ENCODE peak calls at places on chromosomes 3 and 15, in four cellular contexts. W is memory B cell, I is LHCN-M2, H is Caco-2. E is an unnamed sample.

GRCh38 chr15:84681822-84682221 is 23.8 kb upstream of the NMB start:
- DNase-seq in H (no peak), I (no peak), W (no peak), E (no peak)

GRCh38 chr3:114600571-114600970 is 306.7 kb downstream of the TIGIT start:
- DNase-seq in I (no peak), H (no peak), W (no peak), E (no peak)

GRCh38 chr3:16606398-16606797 is 1.2 kb upstream of the DAZL start:
- DNase-seq in H (no peak), W (no peak), I (no peak), E (no peak)

GRCh38 chr15:91426412-91426811 is 326.4 kb downstream of the SV2B start:
- DNase-seq in H (no peak), W (no peak), I (no peak), E (no peak)

GRCh38 chr15:76994971-76995945 is at the start of gene PSTPIP1:
- DNase-seq in H (peak), W (peak), I (no peak), E (no peak)

GRCh38 chr3:189602471-189602870 is 28.7 kb upstream of the TP63 start:
- DNase-seq in W (no peak), I (no peak), H (no peak), E (no peak)

GRCh38 chr15:28456476-28457395 is 76.0 kb downstream of the GOLGA8G start:
- DNase-seq in W (no peak), H (peak), I (no peak), E (no peak)

GRCh38 chr15:20358781-20359414 is 182.7 kb downstream of the GOLGA6L6 start:
- DNase-seq in W (no peak), I (no peak), H (no peak), E (no peak)

GRCh38 chr15:85312486-85312885 is 67.9 kb upstream of the AKAP13 start:
- DNase-seq in H (no peak), I (no peak), W (peak), E (peak)